ENCODE peak calls at places on chromosomes 6 and 20, in four cellular contexts. O is left kidney, I is upper lobe of right lung, Y is amniotic stem cell. P is an unnamed sample.

GRCh38 chr20:61260905-61261304 is 8.8 kb downstream of the CDH4 start:
- DNase-seq in O (no peak), I (no peak), Y (no peak), P (no peak)

GRCh38 chr6:90860822-90861601 is 274.1 kb upstream of the MAP3K7 start:
- DNase-seq in I (no peak), O (peak; percentile 19), Y (no peak), P (no peak)

GRCh38 chr6:95280690-95281273 is 296.6 kb upstream of the MANEA start:
- DNase-seq in I (no peak), Y (no peak), O (peak; percentile 22), P (no peak)

GRCh38 chr20:38426498-38426897 is 8.6 kb downstream of the SNHG17 start:
- DNase-seq in I (no peak), O (no peak), Y (no peak), P (no peak)

GRCh38 chr20:37464173-37464572 is 56.9 kb upstream of the NNAT start:
- DNase-seq in Y (no peak), I (no peak), O (peak; percentile 44), P (no peak)

GRCh38 chr6:22250486-22250885 is 46.4 kb downstream of the PRL start:
- DNase-seq in Y (no peak), O (peak; percentile 43), I (no peak), P (no peak)

GRCh38 chr6:55528624-55529023 is 50.4 kb downstream of the HMGCLL1 start:
- DNase-seq in I (no peak), O (peak; percentile 64), Y (peak; percentile 6), P (no peak)

GRCh38 chr20:20413801-20414200 is 45.9 kb downstream of the INSM1 start:
- DNase-seq in Y (no peak), I (no peak), O (peak; percentile 72), P (no peak)

GRCh38 chr20:19860742-19861141 is 102.7 kb downstream of the RIN2 start:
- DNase-seq in I (no peak), O (no peak), Y (no peak), P (no peak)

GRCh38 chr20:19301142-19301541 is 88.7 kb downstream of the SLC24A3 start:
- DNase-seq in O (no peak), I (no peak), Y (no peak), P (no peak)

GRCh38 chr20:45589725-45590124 is 10.6 kb upstream of the WFDC8 start:
- DNase-seq in I (no peak), O (no peak), Y (no peak), P (no peak)

GRCh38 chr6:94478178-94479140 is 1059.1 kb upstream of the EPHA7 start:
- DNase-seq in I (no peak), O (peak; percentile 1), Y (no peak), P (no peak)

GRCh38 chr6:159931112-159931511 is 37.8 kb upstream of the IGF2R start:
- DNase-seq in I (no peak), O (no peak), Y (no peak), P (peak; percentile 85)

GRCh38 chr20:39850821-39851330 is 838.2 kb downstream of the MAFB start:
- DNase-seq in O (peak; percentile 70), I (no peak), Y (no peak), P (no peak)

GRCh38 chr6:43515808-43516207 is 918 bp downstream of the YIPF3 start:
- DNase-seq in O (no peak), Y (no peak), I (no peak), P (no peak)

GRCh38 chr6:1089860-1090259 is 222.0 kb upstream of the FOXQ1 start:
- DNase-seq in O (no peak), I (no peak), Y (no peak), P (no peak)

GRCh38 chr6:15329154-15329781 is 83.4 kb downstream of the JARID2 start:
- DNase-seq in Y (peak; percentile 48), I (no peak), O (no peak), P (no peak)

GRCh38 chr20:37520417-37520751 is 666 bp upstream of the NNAT start:
- DNase-seq in Y (no peak), I (no peak), O (peak; percentile 58), P (no peak)

GRCh38 chr6:109768485-109768884 is 77.4 kb downstream of the FIG4 start:
- DNase-seq in I (no peak), Y (no peak), O (no peak), P (no peak)

GRCh38 chr6:69816569-69816968 is 19.8 kb upstream of the LMBRD1 start:
- DNase-seq in Y (no peak), I (no peak), O (no peak), P (no peak)

GRCh38 chr6:111703723-111704122 is 98.0 kb upstream of the TRAF3IP2 start:
- DNase-seq in O (no peak), Y (no peak), I (no peak), P (no peak)

GRCh38 chr6:17962436-17963031 is 24.9 kb downstream of the KIF13A start:
- DNase-seq in I (no peak), Y (peak; percentile 73), O (no peak), P (no peak)

GRCh38 chr20:32727663-32728062 is 15.6 kb downstream of the COMMD7 start:
- DNase-seq in I (no peak), Y (no peak), O (peak; percentile 64), P (no peak)

GRCh38 chr6:141669141-141669540 is 463.6 kb upstream of the GJE1 start:
- DNase-seq in I (no peak), O (no peak), Y (no peak), P (no peak)

GRCh38 chr20:48411265-48411664 is 416.5 kb downstream of the PREX1 start:
- DNase-seq in Y (no peak), O (no peak), I (no peak), P (no peak)

GRCh38 chr6:75489025-75489424 is 4.6 kb downstream of the FILIP1 start:
- DNase-seq in O (peak; percentile 25), I (no peak), Y (no peak), P (no peak)

GRCh38 chr6:105402090-105402980 is 547 bp downstream of the PREP start:
- DNase-seq in Y (no peak), I (peak; percentile 62), O (no peak), P (peak; percentile 13)

GRCh38 chr6:2396856-2397640 is 151.6 kb upstream of the GMDS start:
- DNase-seq in O (peak; percentile 53), I (no peak), Y (peak; percentile 6), P (no peak)

GRCh38 chr6:20811112-20811746 is 277.0 kb downstream of the CDKAL1 start:
- DNase-seq in I (no peak), O (peak; percentile 77), Y (peak; percentile 70), P (no peak)

GRCh38 chr6:18115356-18115755 is 7.1 kb downstream of the NHLRC1 start:
- DNase-seq in O (no peak), Y (no peak), I (no peak), P (no peak)

GRCh38 chr6:132166670-132167069 is 215.5 kb upstream of the CCN2 start:
- DNase-seq in Y (no peak), I (no peak), O (no peak), P (no peak)